ENCODE peak calls at places on chromosomes 4 and X, in seven cellular contexts. Y is pancreas, Q is cardiac fibroblast, T is foreskin fibroblast, P is cardiac muscle cell, G is neural crest cell, U is mucosa of descending colon. X is an unnamed sample.

GRCh38 chrX:133215747-133216146 is 2.4 kb downstream of the TFDP3 start:
- DNase-seq in Y (no peak), Q (peak), T (no peak), P (peak), G (peak), U (peak), X (peak)

GRCh38 chr4:150033937-150034336 is 44.3 kb upstream of the DCLK2 start:
- DNase-seq in Y (peak), Q (peak), T (no peak), P (no peak), G (no peak), U (peak), X (no peak)

GRCh38 chr4:160319221-160319867 is 1216.5 kb downstream of the RAPGEF2 start:
- DNase-seq in Y (no peak), Q (no peak), T (no peak), P (no peak), G (no peak), U (no peak), X (no peak)

GRCh38 chr4:13496605-13497004 is 12.5 kb upstream of the RAB28 start:
- DNase-seq in Y (no peak), Q (no peak), T (no peak), P (no peak), G (no peak), U (no peak), X (no peak)

GRCh38 chrX:40908857-40909475 is 173.6 kb upstream of the MED14 start:
- DNase-seq in Y (no peak), Q (peak), T (no peak), P (no peak), G (no peak), U (no peak), X (no peak)

GRCh38 chrX:2628751-2629315 is 62.3 kb upstream of the CD99 start:
- DNase-seq in Y (no peak), Q (no peak), T (no peak), P (no peak), G (no peak), U (no peak), X (no peak)

GRCh38 chrX:129932137-129932791 is 26.3 kb downstream of the UTP14A start:
- DNase-seq in Y (peak), Q (peak), T (peak), P (peak), G (peak), U (peak), X (peak)

GRCh38 chrX:72394518-72395163 is 88.9 kb upstream of the CITED1 start:
- DNase-seq in Y (no peak), Q (peak), T (peak), P (peak), G (no peak), U (no peak), X (no peak)

GRCh38 chr4:138192113-138192512 is 50.0 kb downstream of the SLC7A11 start:
- DNase-seq in Y (no peak), Q (peak), T (no peak), P (no peak), G (no peak), U (no peak), X (no peak)

GRCh38 chrX:39759526-39760224 is 338.1 kb downstream of the BCOR start:
- DNase-seq in Y (peak), Q (peak), T (peak), P (peak), G (no peak), U (no peak), X (peak)

DNA sequence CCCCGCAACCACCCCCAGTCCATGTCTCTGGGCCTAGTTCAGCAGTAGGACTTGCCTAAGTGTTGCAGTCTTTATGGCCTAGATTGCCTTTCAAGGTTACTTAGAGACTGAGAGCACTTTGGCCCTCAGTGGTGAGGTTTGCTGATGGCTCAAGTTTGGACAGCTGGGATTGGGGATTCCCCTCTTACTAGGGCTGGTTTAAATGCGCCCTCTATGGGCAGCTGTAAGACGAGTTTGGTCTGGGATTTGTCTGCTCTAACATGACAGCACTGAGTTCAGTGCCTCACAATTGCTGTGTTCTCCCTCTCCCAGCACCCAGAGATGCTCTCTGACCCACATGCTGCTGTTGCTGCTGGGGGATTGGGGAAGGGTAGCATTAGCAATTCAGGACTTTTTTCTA is 23.1 kb downstream of the DACH2 start:
- DNase-seq in Y (no peak), Q (peak), T (no peak), P (peak), G (no peak), U (peak), X (peak)
- TF ChIP-seq CTCF in Y (no peak), Q (peak), T (no peak), P (no peak), G (peak), U (no peak), X (peak)

DNA sequence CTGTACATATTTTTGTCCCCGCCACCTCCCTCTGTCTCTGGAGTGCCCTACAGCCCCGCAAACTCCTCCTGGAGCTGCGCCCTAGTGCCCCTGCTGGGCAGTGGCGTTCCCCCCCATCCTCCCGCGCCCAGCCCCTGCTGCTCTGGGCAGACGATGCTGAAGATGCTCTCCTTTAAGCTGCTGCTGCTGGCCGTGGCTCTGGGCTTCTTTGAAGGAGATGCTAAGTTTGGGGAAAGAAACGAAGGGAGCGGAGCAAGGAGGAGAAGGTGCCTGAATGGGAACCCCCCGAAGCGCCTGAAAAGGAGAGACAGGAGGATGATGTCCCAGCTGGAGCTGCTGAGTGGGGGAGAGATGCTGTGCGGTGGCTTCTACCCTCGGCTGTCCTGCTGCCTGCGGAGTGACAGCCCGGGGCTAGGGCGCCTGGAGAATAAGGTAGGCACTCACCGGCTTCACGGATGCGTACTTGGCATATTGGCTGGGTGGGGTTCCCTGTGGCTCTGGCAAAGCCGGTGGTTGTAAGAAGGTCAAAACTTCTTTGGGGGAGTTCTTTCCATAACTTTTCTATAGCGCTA is 653 bp downstream of the HHIP start:
- DNase-seq in Y (no peak), Q (peak), T (no peak), P (peak), G (peak), U (no peak), X (peak)
- TF ChIP-seq CTCF in Y (no peak), Q (peak), T (no peak), P (peak), G (peak), U (no peak), X (no peak)

GRCh38 chrX:11944486-11944885 is 186.4 kb downstream of the MSL3 start:
- DNase-seq in Y (no peak), Q (peak), T (peak), P (peak), G (peak), U (no peak), X (peak)
- TF ChIP-seq CTCF in Y (no peak), Q (peak), T (peak), P (peak), G (peak), U (no peak), X (peak)

DNA sequence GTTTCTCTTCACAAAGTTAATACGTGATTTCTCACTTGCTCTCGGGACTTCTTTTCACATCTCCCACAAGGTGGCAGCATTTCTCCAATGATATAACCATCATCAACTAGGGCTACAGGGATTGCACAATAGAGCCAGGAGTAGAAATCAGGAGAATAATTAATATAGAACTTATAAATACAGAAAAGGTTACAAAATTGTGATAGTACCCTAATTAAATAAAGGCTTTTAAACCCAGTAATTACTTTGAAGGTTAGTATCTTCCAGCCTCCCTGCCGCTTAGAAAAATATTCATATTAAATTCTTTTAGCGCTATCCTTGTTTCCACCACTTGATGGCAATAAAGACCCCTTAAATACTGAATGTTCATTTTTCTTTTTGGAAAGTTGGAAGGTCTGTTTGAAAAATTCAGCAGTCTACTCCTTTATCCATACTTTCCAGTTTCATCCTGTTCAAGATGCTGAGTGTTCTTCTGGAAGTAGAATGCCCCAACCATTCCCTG is 65.8 kb downstream of the RASGEF1B start:
- DNase-seq in Y (no peak), Q (peak), T (peak), P (peak), G (peak), U (peak), X (peak)
- TF ChIP-seq CTCF in Y (peak), Q (peak), T (peak), P (peak), G (peak), U (peak), X (peak)

GRCh38 chr4:173357939-173358338 is 12.8 kb upstream of the SAP30 start:
- DNase-seq in Y (no peak), Q (no peak), T (no peak), P (no peak), G (no peak), U (no peak), X (no peak)

GRCh38 chr4:173362666-173363065 is 8.1 kb upstream of the SAP30 start:
- DNase-seq in Y (no peak), Q (no peak), T (no peak), P (no peak), G (no peak), U (no peak), X (no peak)

GRCh38 chr4:173365359-173365996 is 5.3 kb upstream of the SAP30 start:
- DNase-seq in Y (no peak), Q (no peak), T (no peak), P (no peak), G (no peak), U (peak), X (no peak)

GRCh38 chr4:173360587-173361221 is 10.1 kb upstream of the SAP30 start:
- DNase-seq in Y (no peak), Q (peak), T (no peak), P (peak), G (no peak), U (no peak), X (no peak)
- TF ChIP-seq CTCF in Y (no peak), Q (peak), T (peak), P (peak), G (peak), U (peak), X (no peak)

DNA sequence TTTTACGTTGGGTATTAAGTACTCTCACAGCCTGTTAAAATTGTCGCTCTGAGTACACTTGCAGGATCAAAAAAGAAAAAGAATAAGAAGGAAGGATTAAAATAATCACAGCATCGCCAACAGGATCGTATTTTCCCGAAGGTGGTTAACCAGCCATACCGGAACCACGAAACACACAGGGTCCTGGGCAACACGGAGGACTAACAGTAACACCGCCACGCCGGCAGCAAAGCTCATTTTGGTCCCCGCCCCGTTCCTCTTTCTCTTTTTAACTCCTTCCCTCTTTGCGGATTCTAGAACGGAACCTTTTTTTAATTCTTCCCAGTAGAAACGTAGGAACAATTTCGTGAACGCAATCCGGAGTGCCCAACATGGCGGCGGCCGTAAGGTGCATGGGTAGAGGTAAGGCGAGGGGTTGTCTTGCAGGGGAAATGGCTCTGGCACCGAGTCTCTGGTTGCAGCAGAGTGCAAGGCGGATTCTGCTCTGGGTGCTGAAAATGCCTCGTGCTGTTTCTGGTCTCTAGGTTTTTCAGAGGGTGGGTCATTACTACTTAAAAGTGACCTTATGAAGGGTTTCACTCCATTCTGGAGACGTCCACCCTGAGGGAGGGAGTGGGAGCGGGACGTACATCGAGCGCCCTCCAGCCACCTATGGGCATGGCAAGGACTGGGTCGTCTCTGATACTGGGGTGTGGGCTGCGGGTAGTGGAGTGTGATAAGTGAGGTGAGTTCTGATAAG is at the start of gene MRPL1:
- DNase-seq in Y (peak), Q (peak), T (peak), P (peak), G (peak), U (peak), X (peak)
- TF ChIP-seq CTCF in Y (peak), Q (no peak), T (no peak), P (no peak), G (peak), U (no peak), X (no peak)

GRCh38 chr4:19969492-19969891 is 282.2 kb upstream of the SLIT2 start:
- DNase-seq in Y (no peak), Q (no peak), T (no peak), P (no peak), G (no peak), U (no peak), X (no peak)
- TF ChIP-seq CTCF in Y (no peak), Q (no peak), T (no peak), P (peak), G (no peak), U (no peak), X (no peak)

DNA sequence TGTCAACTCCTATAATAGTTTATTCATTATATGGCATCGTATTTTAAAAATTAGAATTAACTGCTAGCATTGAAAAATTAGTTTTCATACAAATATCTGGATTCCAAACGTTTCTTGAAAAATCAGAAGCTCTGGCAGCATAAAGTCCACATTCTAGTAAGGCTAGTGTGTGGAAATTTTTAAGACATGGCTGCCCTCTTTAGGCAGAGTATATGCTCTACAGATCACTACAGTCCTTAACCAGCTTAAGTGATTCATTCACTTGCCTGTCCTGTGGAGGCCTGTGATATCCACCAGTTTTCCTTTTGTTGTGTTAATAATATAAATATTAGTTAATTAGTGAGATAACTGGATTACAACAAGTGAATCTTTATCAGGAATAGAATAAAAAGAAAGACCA is 287.2 kb downstream of the OPHN1 start:
- DNase-seq in Y (no peak), Q (peak), T (no peak), P (peak), G (no peak), U (no peak), X (no peak)
- TF ChIP-seq CTCF in Y (no peak), Q (peak), T (peak), P (peak), G (peak), U (no peak), X (no peak)

DNA sequence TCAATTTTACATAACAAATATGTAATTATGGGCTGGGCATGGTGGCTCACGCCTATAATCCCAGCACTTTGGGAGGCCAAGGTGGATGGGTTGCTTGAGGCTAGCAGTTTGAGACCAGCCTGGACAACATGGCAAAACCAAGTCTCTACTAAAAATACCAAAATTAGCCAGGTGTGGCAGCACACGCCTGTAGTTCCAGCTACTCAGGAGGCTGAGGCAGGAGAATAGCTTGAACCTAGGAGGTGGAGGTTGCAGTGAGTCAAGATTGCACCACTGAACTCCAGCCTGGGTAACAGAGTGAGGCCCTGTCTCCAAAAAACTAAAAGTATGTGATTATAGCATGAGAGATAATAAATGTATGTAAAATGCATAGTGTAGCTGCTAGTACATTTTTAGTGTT is 229.0 kb downstream of the PPARGC1A start:
- DNase-seq in Y (no peak), Q (no peak), T (no peak), P (no peak), G (no peak), U (no peak), X (no peak)
- TF ChIP-seq CTCF in Y (no peak), Q (no peak), T (no peak), P (no peak), G (no peak), U (no peak), X (no peak)

X was measured in endothelial cell.